ENCODE peak calls at places on chromosomes 4 and X, in nine cellular contexts. T is epithelial cell of esophagus, E is right cardiac atrium, P is upper lobe of right lung, F is tibial artery, K is choroid plexus epithelial cell, R is dorsolateral prefrontal cortex, O is psoas muscle, B is stomach. D is an unnamed sample.

GRCh38 chrX:151754042-151754419 is 19.5 kb downstream of the CNGA2 start:
- DNase-seq in T (peak; percentile 67), E (peak; percentile 37), P (no peak), F (no peak), K (peak; percentile 43), R (no peak), O (peak; percentile 23), B (no peak), D (peak; percentile 65)

GRCh38 chr4:89363786-89364185 is 56.2 kb upstream of the GPRIN3 start:
- DNase-seq in T (no peak), E (no peak), P (no peak), F (no peak), K (no peak), R (no peak), O (no peak), B (no peak), D (no peak)

GRCh38 chr4:189786447-189786846 is 154.2 kb upstream of the FRG1 start:
- DNase-seq in T (no peak), E (no peak), P (no peak), F (no peak), K (no peak), R (no peak), O (no peak), B (no peak), D (no peak)

GRCh38 chr4:181106410-181106809 is 1136.8 kb upstream of the TENM3 start:
- DNase-seq in T (no peak), E (no peak), P (no peak), F (no peak), K (no peak), R (no peak), O (no peak), B (no peak), D (no peak)

GRCh38 chrX:102339312-102340298 is 92.6 kb downstream of the NXF2 start:
- DNase-seq in T (no peak), E (peak; percentile 19), P (no peak), F (no peak), K (no peak), R (peak; percentile 26), O (no peak), B (no peak), D (peak; percentile 5)

GRCh38 chrX:72348247-72348979 is 42.7 kb upstream of the CITED1 start:
- DNase-seq in T (no peak), E (no peak), P (no peak), F (no peak), K (no peak), R (no peak), O (no peak), B (no peak), D (no peak)

GRCh38 chrX:154464806-154465365 is 6.8 kb downstream of the PLXNA3 start:
- DNase-seq in T (no peak), E (peak; percentile 56), P (no peak), F (no peak), K (no peak), R (no peak), O (no peak), B (no peak), D (no peak)

GRCh38 chr4:17013382-17014006 is 115.0 kb upstream of the LDB2 start:
- DNase-seq in T (no peak), E (no peak), P (no peak), F (no peak), K (peak; percentile 48), R (no peak), O (no peak), B (no peak), D (no peak)

GRCh38 chr4:25330905-25331816 is 18.6 kb downstream of the ZCCHC4 start:
- DNase-seq in T (no peak), E (no peak), P (no peak), F (no peak), K (peak; percentile 18), R (no peak), O (no peak), B (no peak), D (no peak)

GRCh38 chrX:13607356-13607995 is 38.1 kb downstream of the EGFL6 start:
- DNase-seq in T (peak; percentile 64), E (no peak), P (no peak), F (no peak), K (no peak), R (no peak), O (no peak), B (no peak), D (no peak)

GRCh38 chrX:80876877-80877276 is 67.2 kb upstream of the BRWD3 start:
- DNase-seq in T (peak; percentile 37), E (no peak), P (no peak), F (no peak), K (peak; percentile 52), R (no peak), O (no peak), B (no peak), D (no peak)

GRCh38 chr4:2366252-2367192 is 51.9 kb downstream of the ZFYVE28 start:
- DNase-seq in T (no peak), E (no peak), P (peak; percentile 51), F (no peak), K (peak; percentile 58), R (peak; percentile 52), O (no peak), B (no peak), D (no peak)

GRCh38 chr4:153507679-153508073 is 41.5 kb downstream of the TMEM131L start:
- DNase-seq in T (peak; percentile 86), E (no peak), P (no peak), F (no peak), K (no peak), R (no peak), O (no peak), B (peak; percentile 61), D (peak; percentile 65)

GRCh38 chrX:100682939-100683338 is 38.9 kb downstream of the SRPX2 start:
- DNase-seq in T (no peak), E (no peak), P (no peak), F (no peak), K (peak; percentile 40), R (no peak), O (no peak), B (no peak), D (no peak)

GRCh38 chrX:105299286-105299685 is 78.8 kb upstream of the TEX13A start:
- DNase-seq in T (no peak), E (no peak), P (no peak), F (no peak), K (no peak), R (no peak), O (no peak), B (no peak), D (no peak)

GRCh38 chrX:139826065-139827044 is 106.5 kb downstream of the ATP11C start:
- DNase-seq in T (peak; percentile 76), E (no peak), P (no peak), F (no peak), K (peak; percentile 63), R (no peak), O (no peak), B (no peak), D (no peak)

GRCh38 chr4:3386486-3386885 is 55.3 kb upstream of the HGFAC start:
- DNase-seq in T (peak; percentile 87), E (no peak), P (no peak), F (no peak), K (no peak), R (no peak), O (no peak), B (no peak), D (no peak)

GRCh38 chr4:3385719-3386440 is 55.9 kb upstream of the HGFAC start:
- DNase-seq in T (peak; percentile 96), E (no peak), P (peak; percentile 91), F (no peak), K (no peak), R (no peak), O (no peak), B (no peak), D (no peak)

GRCh38 chr4:3387943-3388348 is 53.8 kb upstream of the HGFAC start:
- DNase-seq in T (peak; percentile 84), E (peak; percentile 96), P (peak; percentile 90), F (peak; percentile 95), K (no peak), R (peak; percentile 59), O (peak; percentile 86), B (peak; percentile 71), D (peak; percentile 79)

GRCh38 chr4:3388461-3389185 is 53.1 kb upstream of the HGFAC start:
- DNase-seq in T (peak; percentile 85), E (peak; percentile 70), P (peak; percentile 67), F (peak; percentile 81), K (peak; percentile 67), R (no peak), O (no peak), B (no peak), D (peak; percentile 42)

GRCh38 chr4:3387154-3387942 is 54.4 kb upstream of the HGFAC start:
- DNase-seq in T (peak; percentile 31), E (peak; percentile 37), P (no peak), F (no peak), K (no peak), R (no peak), O (no peak), B (no peak), D (no peak)
- H3K4me3 ChIP-seq in T (peak overlapping the region; percentile 73), E (peak overlapping the region; percentile 7), P (peak overlapping the region; percentile 45), F (peak overlapping the region; percentile 42), K (peak overlapping the region; percentile 53), R (peak overlapping the region; percentile 29), O (peak overlapping the region; percentile 41), B (peak overlapping the region; percentile 19), D (no peak overlapping the region)

GRCh38 chr4:110950721-110951120 is 327.8 kb upstream of the PITX2 start:
- DNase-seq in T (no peak), E (no peak), P (no peak), F (no peak), K (no peak), R (no peak), O (no peak), B (no peak), D (no peak)
- H3K4me3 ChIP-seq in T (no peak overlapping the region), E (no peak overlapping the region), P (no peak overlapping the region), F (no peak overlapping the region), K (no peak overlapping the region), R (no peak overlapping the region), O (no peak overlapping the region), B (no peak overlapping the region), D (no peak overlapping the region)

DNA sequence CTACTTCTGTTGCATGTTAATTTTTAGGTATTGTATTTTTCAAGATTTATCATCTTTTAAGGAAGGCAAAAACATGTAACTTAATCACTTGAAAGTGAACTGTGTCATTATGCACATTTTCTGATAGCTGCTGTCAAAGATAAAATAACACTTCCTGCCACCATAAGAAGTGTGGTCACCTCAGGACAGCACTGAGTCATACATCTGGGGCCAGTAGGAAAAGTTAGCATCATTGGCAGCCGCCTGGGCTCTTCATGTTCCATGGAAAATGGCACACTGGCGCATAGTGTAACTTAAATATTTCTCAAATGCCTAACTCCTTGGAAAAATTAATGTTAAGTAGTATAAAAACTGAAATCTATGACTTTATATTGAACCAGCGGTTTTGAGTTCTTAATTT is 24.2 kb downstream of the CNKSR2 start:
- DNase-seq in T (no peak), E (no peak), P (no peak), F (no peak), K (no peak), R (no peak), O (no peak), B (no peak), D (no peak)
- H3K4me3 ChIP-seq in T (no peak overlapping the region), E (no peak overlapping the region), P (no peak overlapping the region), F (no peak overlapping the region), K (no peak overlapping the region), R (no peak overlapping the region), O (no peak overlapping the region), B (no peak overlapping the region), D (no peak overlapping the region)

DNA sequence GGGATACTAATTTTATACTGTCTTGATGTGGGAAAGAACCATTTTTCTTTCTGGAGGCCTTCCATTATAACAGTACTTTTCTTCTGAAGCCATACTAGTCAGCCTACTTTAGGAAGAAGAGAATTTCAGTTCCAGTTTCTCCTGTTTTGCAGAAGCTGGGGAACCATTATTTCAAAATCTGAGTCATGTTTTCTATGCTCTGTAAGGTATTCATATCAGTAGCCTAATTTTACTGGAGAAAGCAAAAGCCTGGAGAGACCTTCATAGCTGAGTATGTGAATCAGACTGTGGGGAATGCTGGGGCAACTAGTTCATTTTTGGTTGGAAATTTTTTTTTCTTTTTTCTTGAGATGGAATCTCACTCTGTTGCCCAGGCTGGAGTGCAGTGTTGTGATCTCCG is 22.4 kb downstream of the AFF1 start:
- DNase-seq in T (peak; percentile 86), E (no peak), P (no peak), F (no peak), K (peak; percentile 87), R (no peak), O (no peak), B (no peak), D (no peak)
- H3K4me3 ChIP-seq in T (no peak overlapping the region), E (no peak overlapping the region), P (no peak overlapping the region), F (no peak overlapping the region), K (no peak overlapping the region), R (no peak overlapping the region), O (no peak overlapping the region), B (no peak overlapping the region), D (no peak overlapping the region)

D was measured in body of pancreas.